ENCODE peak calls at places on chromosomes 6 and 20, in seven cellular contexts. One of them, this sample, is unnamed.

GRCh38 chr20:24665196-24665595 is 195.8 kb downstream of the SYNDIG1 start:
- DNase-seq in tibial artery: no peak
- DNase-seq in PC-3: no peak
- DNase-seq in hepatocyte: no peak
- DNase-seq in GM23248: no peak
- DNase-seq in right lobe of liver: no peak
- DNase-seq in stomach: peak; percentile 20
- DNase-seq in this sample: no peak

GRCh38 chr6:3138341-3138740 is 19.0 kb downstream of the TUBB2A start:
- DNase-seq in hepatocyte: no peak
- DNase-seq in right lobe of liver: no peak
- DNase-seq in GM23248: peak; percentile 60
- DNase-seq in tibial artery: no peak
- DNase-seq in PC-3: peak; percentile 38
- DNase-seq in stomach: no peak
- DNase-seq in this sample: no peak

GRCh38 chr20:53959849-53960585 is 110.4 kb downstream of the BCAS1 start:
- DNase-seq in tibial artery: peak; percentile 59
- DNase-seq in GM23248: peak; percentile 79
- DNase-seq in PC-3: peak; percentile 27
- DNase-seq in right lobe of liver: no peak
- DNase-seq in hepatocyte: no peak
- DNase-seq in stomach: no peak
- DNase-seq in this sample: peak; percentile 13

GRCh38 chr6:116971959-116972358 is 94.9 kb downstream of the RFX6 start:
- DNase-seq in PC-3: peak; percentile 62
- DNase-seq in tibial artery: no peak
- DNase-seq in stomach: no peak
- DNase-seq in hepatocyte: peak; percentile 61
- DNase-seq in GM23248: peak; percentile 58
- DNase-seq in right lobe of liver: no peak
- DNase-seq in this sample: no peak

GRCh38 chr6:100446115-100446921 is 18.4 kb downstream of the SIM1 start:
- DNase-seq in right lobe of liver: no peak
- DNase-seq in PC-3: no peak
- DNase-seq in stomach: no peak
- DNase-seq in tibial artery: no peak
- DNase-seq in GM23248: no peak
- DNase-seq in hepatocyte: no peak
- DNase-seq in this sample: no peak

GRCh38 chr6:145199961-145200360 is 535.4 kb downstream of the EPM2A start:
- DNase-seq in right lobe of liver: no peak
- DNase-seq in stomach: no peak
- DNase-seq in GM23248: peak; percentile 58
- DNase-seq in tibial artery: no peak
- DNase-seq in hepatocyte: peak; percentile 33
- DNase-seq in PC-3: peak; percentile 81
- DNase-seq in this sample: no peak

GRCh38 chr20:61850926-61851900 is 214.5 kb downstream of the TAF4 start:
- DNase-seq in tibial artery: no peak
- DNase-seq in PC-3: no peak
- DNase-seq in GM23248: no peak
- DNase-seq in stomach: no peak
- DNase-seq in hepatocyte: no peak
- DNase-seq in right lobe of liver: peak; percentile 35
- DNase-seq in this sample: no peak

GRCh38 chr6:144064831-144065668 is 30.3 kb downstream of the SF3B5 start:
- DNase-seq in right lobe of liver: no peak
- DNase-seq in hepatocyte: peak; percentile 7
- DNase-seq in PC-3: no peak
- DNase-seq in GM23248: peak; percentile 33
- DNase-seq in tibial artery: no peak
- DNase-seq in stomach: no peak
- DNase-seq in this sample: no peak

GRCh38 chr20:51496964-51497363 is 45.6 kb downstream of the NFATC2 start:
- DNase-seq in tibial artery: no peak
- DNase-seq in GM23248: no peak
- DNase-seq in hepatocyte: no peak
- DNase-seq in right lobe of liver: no peak
- DNase-seq in stomach: no peak
- DNase-seq in PC-3: no peak
- DNase-seq in this sample: no peak

GRCh38 chr20:25281541-25281991 is 33.7 kb downstream of the PYGB start:
- DNase-seq in PC-3: no peak
- DNase-seq in stomach: peak; percentile 38
- DNase-seq in right lobe of liver: peak; percentile 43
- DNase-seq in hepatocyte: no peak
- DNase-seq in tibial artery: peak; percentile 16
- DNase-seq in GM23248: no peak
- DNase-seq in this sample: no peak

GRCh38 chr6:89564752-89565427 is 73.7 kb downstream of the LYRM2 start:
- DNase-seq in hepatocyte: peak; percentile 40
- DNase-seq in right lobe of liver: no peak
- DNase-seq in PC-3: no peak
- DNase-seq in tibial artery: peak; percentile 68
- DNase-seq in stomach: no peak
- DNase-seq in GM23248: no peak
- DNase-seq in this sample: no peak

GRCh38 chr20:63831696-63832686 is 927 bp upstream of the ZBTB46 start:
- DNase-seq in right lobe of liver: no peak
- DNase-seq in PC-3: no peak
- DNase-seq in GM23248: peak; percentile 22
- DNase-seq in hepatocyte: peak; percentile 63
- DNase-seq in stomach: peak; percentile 51
- DNase-seq in tibial artery: no peak
- DNase-seq in this sample: no peak

GRCh38 chr6:49634080-49634810 is 2.4 kb downstream of the RHAG start:
- DNase-seq in hepatocyte: no peak
- DNase-seq in right lobe of liver: no peak
- DNase-seq in GM23248: no peak
- DNase-seq in PC-3: peak; percentile 81
- DNase-seq in stomach: no peak
- DNase-seq in tibial artery: no peak
- DNase-seq in this sample: no peak

GRCh38 chr6:88585081-88585692 is 378.2 kb downstream of the RNGTT start:
- DNase-seq in tibial artery: no peak
- DNase-seq in right lobe of liver: no peak
- DNase-seq in hepatocyte: no peak
- DNase-seq in GM23248: peak; percentile 18
- DNase-seq in PC-3: no peak
- DNase-seq in stomach: no peak
- DNase-seq in this sample: no peak

GRCh38 chr6:89298680-89299450 is 16.2 kb downstream of the GABRR2 start:
- DNase-seq in stomach: no peak
- DNase-seq in right lobe of liver: no peak
- DNase-seq in GM23248: peak; percentile 27
- DNase-seq in tibial artery: no peak
- DNase-seq in PC-3: peak; percentile 89
- DNase-seq in hepatocyte: peak; percentile 35
- DNase-seq in this sample: peak; percentile 77

GRCh38 chr20:51280047-51280446 is 257.1 kb upstream of the KCNG1 start:
- DNase-seq in right lobe of liver: no peak
- DNase-seq in GM23248: no peak
- DNase-seq in stomach: no peak
- DNase-seq in tibial artery: no peak
- DNase-seq in hepatocyte: no peak
- DNase-seq in PC-3: no peak
- DNase-seq in this sample: no peak

GRCh38 chr6:30820196-30820595 is 64.1 kb upstream of the DDR1 start:
- DNase-seq in PC-3: peak; percentile 95
- DNase-seq in tibial artery: peak; percentile 75
- DNase-seq in GM23248: peak; percentile 88
- DNase-seq in hepatocyte: peak; percentile 75
- DNase-seq in right lobe of liver: no peak
- DNase-seq in stomach: peak; percentile 57
- DNase-seq in this sample: peak; percentile 82

GRCh38 chr20:4091332-4092135 is 76.2 kb upstream of the RNF24 start:
- DNase-seq in hepatocyte: peak; percentile 74
- DNase-seq in tibial artery: no peak
- DNase-seq in right lobe of liver: peak; percentile 71
- DNase-seq in PC-3: peak; percentile 76
- DNase-seq in stomach: peak; percentile 69
- DNase-seq in GM23248: peak; percentile 73
- DNase-seq in this sample: peak; percentile 15

GRCh38 chr6:144657691-144658090 is 372.6 kb downstream of the UTRN start:
- DNase-seq in right lobe of liver: no peak
- DNase-seq in PC-3: no peak
- DNase-seq in tibial artery: no peak
- DNase-seq in hepatocyte: no peak
- DNase-seq in stomach: no peak
- DNase-seq in GM23248: no peak
- DNase-seq in this sample: no peak

GRCh38 chr6:100230115-100230975 is 234.4 kb downstream of the SIM1 start:
- DNase-seq in tibial artery: no peak
- DNase-seq in GM23248: no peak
- DNase-seq in hepatocyte: no peak
- DNase-seq in right lobe of liver: no peak
- DNase-seq in PC-3: no peak
- DNase-seq in stomach: no peak
- DNase-seq in this sample: no peak

GRCh38 chr6:105459884-105460283 is 57.0 kb upstream of the PREP start:
- DNase-seq in stomach: no peak
- DNase-seq in hepatocyte: no peak
- DNase-seq in GM23248: peak; percentile 67
- DNase-seq in PC-3: peak; percentile 73
- DNase-seq in tibial artery: no peak
- DNase-seq in right lobe of liver: no peak
- DNase-seq in this sample: no peak

GRCh38 chr6:166640342-166641043 is 13.4 kb upstream of the RPS6KA2 start:
- DNase-seq in hepatocyte: no peak
- DNase-seq in PC-3: no peak
- DNase-seq in right lobe of liver: no peak
- DNase-seq in tibial artery: peak; percentile 26
- DNase-seq in stomach: peak; percentile 59
- DNase-seq in GM23248: no peak
- DNase-seq in this sample: no peak

GRCh38 chr20:6055161-6055783 is 1.4 kb upstream of the LRRN4 start:
- DNase-seq in tibial artery: no peak
- DNase-seq in hepatocyte: no peak
- DNase-seq in PC-3: no peak
- DNase-seq in right lobe of liver: no peak
- DNase-seq in stomach: no peak
- DNase-seq in GM23248: no peak
- DNase-seq in this sample: no peak

GRCh38 chr6:122736166-122736565 is 43.4 kb upstream of the FABP7 start:
- DNase-seq in stomach: no peak
- DNase-seq in right lobe of liver: no peak
- DNase-seq in hepatocyte: no peak
- DNase-seq in GM23248: no peak
- DNase-seq in PC-3: peak; percentile 36
- DNase-seq in tibial artery: no peak
- DNase-seq in this sample: no peak

GRCh38 chr6:24357336-24358218 is at the start of gene DCDC2:
- DNase-seq in tibial artery: no peak
- DNase-seq in stomach: peak; percentile 82
- DNase-seq in GM23248: peak; percentile 29
- DNase-seq in PC-3: no peak
- DNase-seq in right lobe of liver: peak; percentile 75
- DNase-seq in hepatocyte: no peak
- DNase-seq in this sample: peak; percentile 1

GRCh38 chr6:113149511-113149910 is 707.6 kb upstream of the MARCKS start:
- DNase-seq in tibial artery: no peak
- DNase-seq in hepatocyte: no peak
- DNase-seq in PC-3: no peak
- DNase-seq in GM23248: no peak
- DNase-seq in stomach: no peak
- DNase-seq in right lobe of liver: no peak
- DNase-seq in this sample: no peak

GRCh38 chr20:46365483-46366215 is 40.8 kb downstream of the ELMO2 start:
- DNase-seq in PC-3: no peak
- DNase-seq in stomach: no peak
- DNase-seq in GM23248: no peak
- DNase-seq in hepatocyte: no peak
- DNase-seq in right lobe of liver: no peak
- DNase-seq in tibial artery: no peak
- DNase-seq in this sample: no peak
- H3K36me3 ChIP-seq in PC-3: peaks cover 30% of the 10 kb centered on the region
- H3K36me3 ChIP-seq in stomach: peaks cover 61% of the 10 kb centered on the region
- H3K36me3 ChIP-seq in GM23248: peaks cover 9% of the 10 kb centered on the region
- H3K36me3 ChIP-seq in hepatocyte: no peaks in the 10 kb centered on the region
- H3K36me3 ChIP-seq in right lobe of liver: no peaks in the 10 kb centered on the region
- H3K36me3 ChIP-seq in tibial artery: peaks cover 53% of the 10 kb centered on the region
- H3K36me3 ChIP-seq in this sample: peaks cover 65% of the 10 kb centered on the region

DNA sequence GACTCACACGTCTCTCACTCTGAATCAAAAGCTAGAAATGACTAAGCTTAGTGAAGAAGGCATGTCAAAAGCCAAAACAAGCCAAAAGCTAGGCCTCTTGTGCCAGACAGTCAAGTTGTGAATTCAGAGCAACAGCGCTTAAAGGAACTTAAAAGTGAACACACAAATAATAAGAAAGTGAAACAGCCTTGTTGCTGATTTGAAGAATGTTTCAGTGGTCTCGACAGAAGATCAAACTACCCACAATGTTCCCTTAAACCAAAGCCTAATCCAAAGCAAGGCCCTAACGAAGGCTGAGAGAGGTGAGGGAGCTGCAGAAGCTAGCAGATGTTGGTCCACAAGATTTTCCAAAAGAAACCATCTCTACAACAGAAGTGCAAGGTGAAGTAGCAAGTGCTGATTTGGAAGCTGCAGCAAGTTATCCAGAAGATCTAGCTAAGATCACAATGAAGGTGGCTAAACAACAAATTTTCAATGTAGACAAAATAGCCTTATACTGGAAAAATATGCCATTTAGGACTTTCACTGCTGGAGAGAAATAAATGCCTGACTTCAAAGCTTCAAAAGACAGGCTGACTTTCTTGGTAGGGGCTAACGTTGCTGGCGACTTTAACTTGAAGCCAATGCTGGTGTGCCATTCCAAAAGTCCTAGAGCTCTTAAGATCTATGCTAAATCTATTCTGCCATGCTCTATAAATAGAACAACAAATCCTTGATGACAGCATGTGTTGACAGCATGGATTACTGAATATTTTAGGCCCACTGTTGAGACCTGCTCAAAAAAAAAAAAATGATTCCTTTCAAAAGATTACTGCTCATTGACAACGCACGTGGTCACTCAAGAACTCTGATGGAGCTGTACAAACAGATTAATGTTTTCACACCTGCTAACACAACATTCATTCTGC is 40.3 kb downstream of the SEC63 start:
- DNase-seq in hepatocyte: no peak
- DNase-seq in GM23248: no peak
- DNase-seq in PC-3: no peak
- DNase-seq in stomach: no peak
- DNase-seq in right lobe of liver: no peak
- DNase-seq in tibial artery: no peak
- DNase-seq in this sample: no peak
- H3K9me3 ChIP-seq in hepatocyte: peaks cover 6% of the 10 kb centered on the region
- H3K9me3 ChIP-seq in GM23248: no peaks in the 10 kb centered on the region
- H3K9me3 ChIP-seq in PC-3: no peaks in the 10 kb centered on the region
- H3K9me3 ChIP-seq in stomach: peaks cover 28% of the 10 kb centered on the region
- H3K9me3 ChIP-seq in right lobe of liver: no peaks in the 10 kb centered on the region
- H3K9me3 ChIP-seq in tibial artery: peaks cover 13% of the 10 kb centered on the region
- H3K9me3 ChIP-seq in this sample: no peaks in the 10 kb centered on the region

GRCh38 chr6:135036731-135037420 is 17.7 kb downstream of the HBS1L start:
- DNase-seq in GM23248: no peak
- DNase-seq in hepatocyte: no peak
- DNase-seq in PC-3: no peak
- DNase-seq in stomach: no peak
- DNase-seq in right lobe of liver: no peak
- DNase-seq in tibial artery: no peak
- DNase-seq in this sample: no peak
- H3K36me3 ChIP-seq in GM23248: peaks cover 16% of the 10 kb centered on the region
- H3K36me3 ChIP-seq in hepatocyte: no peaks in the 10 kb centered on the region
- H3K36me3 ChIP-seq in PC-3: peaks cover 14% of the 10 kb centered on the region
- H3K36me3 ChIP-seq in stomach: peaks cover 58% of the 10 kb centered on the region
- H3K36me3 ChIP-seq in right lobe of liver: no peaks in the 10 kb centered on the region
- H3K36me3 ChIP-seq in tibial artery: peaks cover 12% of the 10 kb centered on the region
- H3K36me3 ChIP-seq in this sample: peaks cover 39% of the 10 kb centered on the region

GRCh38 chr20:34210271-34210670 is 31.0 kb upstream of the ASIP start:
- DNase-seq in tibial artery: no peak
- DNase-seq in stomach: no peak
- DNase-seq in PC-3: no peak
- DNase-seq in right lobe of liver: no peak
- DNase-seq in hepatocyte: no peak
- DNase-seq in GM23248: no peak
- DNase-seq in this sample: no peak
- H3K9me3 ChIP-seq in tibial artery: no peaks in the 10 kb centered on the region
- H3K9me3 ChIP-seq in stomach: peaks cover 17% of the 10 kb centered on the region
- H3K9me3 ChIP-seq in PC-3: peaks cover 8% of the 10 kb centered on the region
- H3K9me3 ChIP-seq in right lobe of liver: no peaks in the 10 kb centered on the region
- H3K9me3 ChIP-seq in hepatocyte: peaks cover 10% of the 10 kb centered on the region
- H3K9me3 ChIP-seq in GM23248: no peaks in the 10 kb centered on the region
- H3K9me3 ChIP-seq in this sample: peaks cover 16% of the 10 kb centered on the region

This sample was measured in MG63.